ENCODE peak calls at places on chromosomes 2 and 18, in four cellular contexts. N is tibial nerve, Q is tibial artery, P is hepatocyte. F is an unnamed sample.
A peak's percentile ranks its signal among the peaks of the same experiment; 100 is the strongest.

GRCh38 chr2:215594766-215595165 is 158.9 kb upstream of the FN1 start:
- DNase-seq in N (no peak), Q (no peak), P (no peak), F (no peak)

GRCh38 chr2:127100261-127101047 is 6.5 kb downstream of the BIN1 start:
- DNase-seq in N (no peak), Q (no peak), P (peak; percentile 83), F (no peak)

GRCh38 chr2:217789736-217790181 is 213.0 kb downstream of the TNS1 start:
- DNase-seq in N (peak; percentile 9), Q (no peak), P (no peak), F (no peak)

GRCh38 chr2:26609839-26610277 is 31.3 kb downstream of the CIB4 start:
- DNase-seq in N (no peak), Q (no peak), P (no peak), F (peak; percentile 59)

GRCh38 chr2:110204408-110205385 is at the start of gene NPHP1:
- DNase-seq in N (peak; percentile 84), Q (peak; percentile 77), P (peak; percentile 93), F (peak; percentile 69)

GRCh38 chr2:4901092-4901735 is 791.0 kb upstream of the SOX11 start:
- DNase-seq in N (no peak), Q (no peak), P (no peak), F (no peak)

GRCh38 chr2:46171441-46171953 is 125.7 kb upstream of the EPAS1 start:
- DNase-seq in N (no peak), Q (no peak), P (peak; percentile 53), F (no peak)

GRCh38 chr2:210795506-210795905 is 239.1 kb downstream of the CPS1 start:
- DNase-seq in N (no peak), Q (no peak), P (no peak), F (no peak)

GRCh38 chr2:96116424-96116878 is at the start of gene ADRA2B:
- DNase-seq in N (no peak), Q (no peak), P (peak; percentile 91), F (peak; percentile 76)

GRCh38 chr2:170530284-170530745 is 184.8 kb upstream of the SP5 start:
- DNase-seq in N (peak; percentile 91), Q (peak; percentile 92), P (peak; percentile 68), F (no peak)

GRCh38 chr18:13474336-13474735 is 252.0 kb downstream of the FAM210A start:
- DNase-seq in N (no peak), Q (no peak), P (no peak), F (no peak)

GRCh38 chr2:161983896-161984295 is 90.1 kb downstream of the DPP4 start:
- DNase-seq in N (no peak), Q (no peak), P (no peak), F (no peak)

GRCh38 chr2:226813148-226813701 is 13.6 kb upstream of the IRS1 start:
- DNase-seq in N (no peak), Q (no peak), P (peak; percentile 18), F (no peak)

GRCh38 chr2:22478329-22478728 is 906.6 kb upstream of the KLHL29 start:
- DNase-seq in N (no peak), Q (no peak), P (no peak), F (no peak)

GRCh38 chr2:8440029-8440778 is 241.7 kb upstream of the ID2 start:
- DNase-seq in N (no peak), Q (no peak), P (no peak), F (no peak)

DNA sequence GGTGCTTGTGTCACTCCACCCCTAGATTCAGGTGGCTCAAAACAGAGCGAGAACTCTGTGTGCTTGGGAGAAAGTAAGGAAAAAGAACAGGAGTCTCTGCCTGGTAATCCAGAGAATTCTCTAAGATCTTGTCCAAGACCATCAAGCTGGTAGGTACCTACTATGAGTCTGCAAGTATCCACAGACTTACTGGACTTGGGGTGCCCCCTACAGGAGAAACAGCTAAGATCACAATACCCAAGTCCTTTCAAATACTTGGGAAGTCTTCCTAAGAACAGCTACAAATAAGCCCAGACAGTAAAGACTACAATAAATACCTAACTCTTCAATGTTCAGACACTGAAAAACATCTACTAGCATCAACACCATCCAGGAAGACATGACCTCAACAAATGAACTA is 1143.6 kb upstream of the ACVR2A start:
- DNase-seq in N (no peak), Q (no peak), P (no peak), F (no peak)
- TF ChIP-seq CTCF in N (no peak), Q (no peak), P (no peak), F (no peak)

GRCh38 chr2:30567317-30567716 is 120.3 kb downstream of the LCLAT1 start:
- DNase-seq in N (no peak), Q (no peak), P (no peak), F (no peak)
- H3K27ac ChIP-seq in N (no peak overlapping the region), Q (peak overlapping the region; percentile 81), P (peak overlapping the region; percentile 9), F (no peak overlapping the region)

GRCh38 chr2:43192039-43192438 is 34.4 kb downstream of the ZFP36L2 start:
- DNase-seq in N (no peak), Q (no peak), P (no peak), F (no peak)
- TF ChIP-seq CTCF in N (no peak), Q (no peak), P (peak; percentile 29), F (peak; percentile 32)

DNA sequence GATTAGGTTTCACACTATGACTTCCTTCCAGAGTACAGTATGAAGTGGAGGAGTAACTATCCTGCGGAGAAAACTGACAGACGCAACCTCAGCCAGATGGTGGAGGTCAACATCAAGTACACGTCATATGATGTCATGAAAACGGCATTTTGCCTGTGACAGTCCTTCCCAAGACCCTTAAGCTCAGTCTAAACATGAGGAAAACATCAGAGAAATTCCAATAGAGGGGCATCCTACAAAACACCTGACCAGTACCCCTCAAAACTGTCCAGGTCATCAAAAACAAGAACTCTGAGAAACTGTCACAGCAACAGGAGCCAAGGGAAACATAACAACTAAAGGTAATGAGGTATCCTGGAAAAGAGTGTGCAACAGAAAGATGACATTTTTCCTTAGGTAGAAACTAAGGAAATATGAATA is 1.7 kb downstream of the RNU4ATAC start:
- DNase-seq in N (no peak), Q (no peak), P (no peak), F (no peak)
- H3K27ac ChIP-seq in N (peak overlapping the region; percentile 97), Q (no peak overlapping the region), P (peak overlapping the region; percentile 92), F (no peak overlapping the region)

GRCh38 chr2:239283288-239283945 is 117.4 kb downstream of the HDAC4 start:
- DNase-seq in N (no peak), Q (no peak), P (no peak), F (no peak)

GRCh38 chr2:239285932-239286230 is 114.9 kb downstream of the HDAC4 start:
- DNase-seq in N (no peak), Q (no peak), P (no peak), F (no peak)

GRCh38 chr2:239282448-239283287 is 118.2 kb downstream of the HDAC4 start:
- DNase-seq in N (no peak), Q (no peak), P (no peak), F (no peak)

GRCh38 chr2:239285071-239285931 is 115.5 kb downstream of the HDAC4 start:
- DNase-seq in N (no peak), Q (peak; percentile 18), P (no peak), F (no peak)

GRCh38 chr2:239283961-239284801 is 116.6 kb downstream of the HDAC4 start:
- DNase-seq in N (no peak), Q (peak; percentile 15), P (no peak), F (no peak)
- TF ChIP-seq CTCF in N (peak; percentile 23), Q (no peak), P (no peak), F (no peak)